ENCODE peak calls at places on chromosome 14, in seven cellular contexts. One of them, this sample, is unnamed.

GRCh38 chr14:104636131-104636530 is 31.6 kb upstream of the TMEM179 start:
- DNase-seq in right atrium auricular region: no peak
- DNase-seq in PC-9: no peak
- DNase-seq in neural progenitor cell: no peak
- DNase-seq in tibial artery: no peak
- DNase-seq in dorsolateral prefrontal cortex: no peak
- DNase-seq in astrocyte: no peak
- DNase-seq in this sample: no peak

GRCh38 chr14:89382487-89383170 is 34.4 kb downstream of the FOXN3 start:
- DNase-seq in right atrium auricular region: peak; percentile 36
- DNase-seq in PC-9: no peak
- DNase-seq in neural progenitor cell: no peak
- DNase-seq in tibial artery: no peak
- DNase-seq in dorsolateral prefrontal cortex: no peak
- DNase-seq in astrocyte: no peak
- DNase-seq in this sample: no peak

GRCh38 chr14:94540031-94540794 is 21.0 kb upstream of the SERPINA4 start:
- DNase-seq in right atrium auricular region: peak; percentile 56
- DNase-seq in PC-9: no peak
- DNase-seq in neural progenitor cell: peak; percentile 19
- DNase-seq in tibial artery: no peak
- DNase-seq in dorsolateral prefrontal cortex: no peak
- DNase-seq in astrocyte: no peak
- DNase-seq in this sample: no peak

GRCh38 chr14:105842105-105842504 is 315.7 kb downstream of the TMEM121 start:
- DNase-seq in right atrium auricular region: no peak
- DNase-seq in PC-9: no peak
- DNase-seq in neural progenitor cell: no peak
- DNase-seq in tibial artery: no peak
- DNase-seq in dorsolateral prefrontal cortex: no peak
- DNase-seq in astrocyte: no peak
- DNase-seq in this sample: no peak

GRCh38 chr14:54660712-54661111 is 93.8 kb downstream of the SAMD4A start:
- DNase-seq in right atrium auricular region: no peak
- DNase-seq in PC-9: no peak
- DNase-seq in neural progenitor cell: no peak
- DNase-seq in tibial artery: no peak
- DNase-seq in dorsolateral prefrontal cortex: no peak
- DNase-seq in astrocyte: no peak
- DNase-seq in this sample: no peak

GRCh38 chr14:20247651-20248246 is 8.7 kb downstream of the OR11H4 start:
- DNase-seq in right atrium auricular region: no peak
- DNase-seq in PC-9: peak; percentile 35
- DNase-seq in neural progenitor cell: no peak
- DNase-seq in tibial artery: no peak
- DNase-seq in dorsolateral prefrontal cortex: no peak
- DNase-seq in astrocyte: no peak
- DNase-seq in this sample: peak; percentile 33

GRCh38 chr14:105076805-105077648 is 11.8 kb upstream of the GPR132 start:
- DNase-seq in right atrium auricular region: no peak
- DNase-seq in PC-9: no peak
- DNase-seq in neural progenitor cell: no peak
- DNase-seq in tibial artery: no peak
- DNase-seq in dorsolateral prefrontal cortex: no peak
- DNase-seq in astrocyte: no peak
- DNase-seq in this sample: no peak

GRCh38 chr14:76924363-76925151 is 98.3 kb downstream of the LRRC74A start:
- DNase-seq in right atrium auricular region: no peak
- DNase-seq in PC-9: no peak
- DNase-seq in neural progenitor cell: peak; percentile 83
- DNase-seq in tibial artery: no peak
- DNase-seq in dorsolateral prefrontal cortex: peak; percentile 57
- DNase-seq in astrocyte: no peak
- DNase-seq in this sample: no peak

GRCh38 chr14:104164512-104164911 is 26.1 kb downstream of the KIF26A start:
- DNase-seq in right atrium auricular region: no peak
- DNase-seq in PC-9: no peak
- DNase-seq in neural progenitor cell: no peak
- DNase-seq in tibial artery: no peak
- DNase-seq in dorsolateral prefrontal cortex: no peak
- DNase-seq in astrocyte: no peak
- DNase-seq in this sample: no peak

GRCh38 chr14:29709490-29709889 is 218.2 kb downstream of the PRKD1 start:
- DNase-seq in right atrium auricular region: no peak
- DNase-seq in PC-9: no peak
- DNase-seq in neural progenitor cell: no peak
- DNase-seq in tibial artery: no peak
- DNase-seq in dorsolateral prefrontal cortex: no peak
- DNase-seq in astrocyte: no peak
- DNase-seq in this sample: no peak

GRCh38 chr14:66944872-66945271 is 244.4 kb upstream of the GARIN2 start:
- DNase-seq in right atrium auricular region: no peak
- DNase-seq in PC-9: no peak
- DNase-seq in neural progenitor cell: peak; percentile 35
- DNase-seq in tibial artery: no peak
- DNase-seq in dorsolateral prefrontal cortex: no peak
- DNase-seq in astrocyte: peak; percentile 48
- DNase-seq in this sample: no peak

GRCh38 chr14:67994561-67994960 is 175.0 kb downstream of the RAD51B start:
- DNase-seq in right atrium auricular region: no peak
- DNase-seq in PC-9: no peak
- DNase-seq in neural progenitor cell: no peak
- DNase-seq in tibial artery: no peak
- DNase-seq in dorsolateral prefrontal cortex: no peak
- DNase-seq in astrocyte: peak; percentile 46
- DNase-seq in this sample: no peak

GRCh38 chr14:61184117-61184516 is 97.0 kb downstream of the TMEM30B start:
- DNase-seq in right atrium auricular region: no peak
- DNase-seq in PC-9: no peak
- DNase-seq in neural progenitor cell: no peak
- DNase-seq in tibial artery: no peak
- DNase-seq in dorsolateral prefrontal cortex: no peak
- DNase-seq in astrocyte: peak; percentile 95
- DNase-seq in this sample: peak; percentile 33

GRCh38 chr14:96167224-96168148 is 37.2 kb upstream of the BDKRB2 start:
- DNase-seq in right atrium auricular region: peak; percentile 53
- DNase-seq in PC-9: peak; percentile 84
- DNase-seq in neural progenitor cell: no peak
- DNase-seq in tibial artery: no peak
- DNase-seq in dorsolateral prefrontal cortex: no peak
- DNase-seq in astrocyte: peak; percentile 71
- DNase-seq in this sample: peak; percentile 72

GRCh38 chr14:77275855-77276153 is 4.8 kb upstream of the NGB start:
- DNase-seq in right atrium auricular region: no peak
- DNase-seq in PC-9: no peak
- DNase-seq in neural progenitor cell: no peak
- DNase-seq in tibial artery: no peak
- DNase-seq in dorsolateral prefrontal cortex: no peak
- DNase-seq in astrocyte: no peak
- DNase-seq in this sample: no peak

GRCh38 chr14:49999826-50000214 is 106.9 kb downstream of the ARF6 start:
- DNase-seq in right atrium auricular region: no peak
- DNase-seq in PC-9: no peak
- DNase-seq in neural progenitor cell: no peak
- DNase-seq in tibial artery: no peak
- DNase-seq in dorsolateral prefrontal cortex: no peak
- DNase-seq in astrocyte: no peak
- DNase-seq in this sample: no peak

GRCh38 chr14:24139272-24139934 is 2.0 kb downstream of the EMC9 start:
- DNase-seq in right atrium auricular region: no peak
- DNase-seq in PC-9: no peak
- DNase-seq in neural progenitor cell: no peak
- DNase-seq in tibial artery: no peak
- DNase-seq in dorsolateral prefrontal cortex: no peak
- DNase-seq in astrocyte: no peak
- DNase-seq in this sample: no peak

GRCh38 chr14:61379639-61380184 is 58.3 kb downstream of the PRKCH start:
- DNase-seq in right atrium auricular region: no peak
- DNase-seq in PC-9: no peak
- DNase-seq in neural progenitor cell: no peak
- DNase-seq in tibial artery: no peak
- DNase-seq in dorsolateral prefrontal cortex: no peak
- DNase-seq in astrocyte: no peak
- DNase-seq in this sample: no peak

GRCh38 chr14:64095620-64096019 is 198.6 kb downstream of the ESR2 start:
- DNase-seq in right atrium auricular region: no peak
- DNase-seq in PC-9: no peak
- DNase-seq in neural progenitor cell: no peak
- DNase-seq in tibial artery: no peak
- DNase-seq in dorsolateral prefrontal cortex: no peak
- DNase-seq in astrocyte: peak; percentile 61
- DNase-seq in this sample: no peak

GRCh38 chr14:93115920-93116675 is at the start of gene ITPK1:
- DNase-seq in right atrium auricular region: no peak
- DNase-seq in PC-9: no peak
- DNase-seq in neural progenitor cell: peak; percentile 92
- DNase-seq in tibial artery: peak; percentile 34
- DNase-seq in dorsolateral prefrontal cortex: peak; percentile 38
- DNase-seq in astrocyte: no peak
- DNase-seq in this sample: peak; percentile 54

GRCh38 chr14:42556551-42556950 is 949.9 kb downstream of the LRFN5 start:
- DNase-seq in right atrium auricular region: no peak
- DNase-seq in PC-9: no peak
- DNase-seq in neural progenitor cell: no peak
- DNase-seq in tibial artery: no peak
- DNase-seq in dorsolateral prefrontal cortex: no peak
- DNase-seq in astrocyte: no peak
- DNase-seq in this sample: no peak

GRCh38 chr14:96016761-96017160 is 22.4 kb upstream of the C14orf132 start:
- DNase-seq in right atrium auricular region: no peak
- DNase-seq in PC-9: no peak
- DNase-seq in neural progenitor cell: peak; percentile 67
- DNase-seq in tibial artery: no peak
- DNase-seq in dorsolateral prefrontal cortex: no peak
- DNase-seq in astrocyte: no peak
- DNase-seq in this sample: no peak

GRCh38 chr14:104810316-104810715 is 9.4 kb downstream of the ZBTB42 start:
- DNase-seq in right atrium auricular region: no peak
- DNase-seq in PC-9: no peak
- DNase-seq in neural progenitor cell: no peak
- DNase-seq in tibial artery: no peak
- DNase-seq in dorsolateral prefrontal cortex: no peak
- DNase-seq in astrocyte: no peak
- DNase-seq in this sample: no peak

GRCh38 chr14:89417469-89418225 is 614 bp upstream of the FOXN3 start:
- DNase-seq in right atrium auricular region: peak; percentile 73
- DNase-seq in PC-9: no peak
- DNase-seq in neural progenitor cell: peak; percentile 57
- DNase-seq in tibial artery: peak; percentile 63
- DNase-seq in dorsolateral prefrontal cortex: peak; percentile 28
- DNase-seq in astrocyte: peak; percentile 35
- DNase-seq in this sample: no peak

DNA sequence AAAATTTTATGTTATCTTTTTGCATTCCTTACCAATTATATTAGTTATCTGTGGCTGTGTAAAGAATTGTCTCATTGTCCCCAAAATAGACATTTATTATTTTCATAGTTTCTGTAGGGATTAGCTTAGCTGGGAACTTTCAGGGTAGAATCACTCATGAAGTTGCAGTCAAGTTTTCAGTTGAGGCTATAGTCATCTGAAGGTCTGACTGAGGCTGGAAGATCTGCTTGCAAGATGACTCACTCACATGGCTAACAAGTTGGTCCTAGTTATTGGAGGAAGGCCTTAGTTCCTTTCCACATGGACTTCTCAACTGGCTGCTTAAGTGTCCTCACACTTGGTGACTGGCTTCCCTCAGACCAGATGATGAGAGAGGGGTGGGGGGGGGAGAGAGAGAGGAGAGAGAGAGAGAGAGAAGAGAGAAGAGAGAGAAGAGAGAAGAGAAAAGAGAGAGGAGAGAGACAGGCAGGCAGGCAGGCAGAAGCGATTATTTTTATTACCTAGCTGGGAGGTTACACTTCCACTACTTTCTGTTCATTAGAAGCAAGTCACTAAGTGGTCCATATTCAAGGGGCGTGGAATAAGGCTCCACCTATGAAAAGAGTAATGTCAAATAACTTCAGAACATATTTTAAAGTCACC is 6.4 kb downstream of the AP5M1 start:
- DNase-seq in right atrium auricular region: no peak
- DNase-seq in PC-9: no peak
- DNase-seq in neural progenitor cell: no peak
- DNase-seq in tibial artery: no peak
- DNase-seq in dorsolateral prefrontal cortex: no peak
- DNase-seq in astrocyte: peak; percentile 30
- DNase-seq in this sample: no peak
- TF ChIP-seq CTCF in right atrium auricular region: no peak
- TF ChIP-seq CTCF in PC-9: no peak
- TF ChIP-seq CTCF in neural progenitor cell: no peak
- TF ChIP-seq CTCF in tibial artery: no peak
- TF ChIP-seq CTCF in dorsolateral prefrontal cortex: no peak
- TF ChIP-seq CTCF in astrocyte: no peak
- TF ChIP-seq CTCF in this sample: no peak

DNA sequence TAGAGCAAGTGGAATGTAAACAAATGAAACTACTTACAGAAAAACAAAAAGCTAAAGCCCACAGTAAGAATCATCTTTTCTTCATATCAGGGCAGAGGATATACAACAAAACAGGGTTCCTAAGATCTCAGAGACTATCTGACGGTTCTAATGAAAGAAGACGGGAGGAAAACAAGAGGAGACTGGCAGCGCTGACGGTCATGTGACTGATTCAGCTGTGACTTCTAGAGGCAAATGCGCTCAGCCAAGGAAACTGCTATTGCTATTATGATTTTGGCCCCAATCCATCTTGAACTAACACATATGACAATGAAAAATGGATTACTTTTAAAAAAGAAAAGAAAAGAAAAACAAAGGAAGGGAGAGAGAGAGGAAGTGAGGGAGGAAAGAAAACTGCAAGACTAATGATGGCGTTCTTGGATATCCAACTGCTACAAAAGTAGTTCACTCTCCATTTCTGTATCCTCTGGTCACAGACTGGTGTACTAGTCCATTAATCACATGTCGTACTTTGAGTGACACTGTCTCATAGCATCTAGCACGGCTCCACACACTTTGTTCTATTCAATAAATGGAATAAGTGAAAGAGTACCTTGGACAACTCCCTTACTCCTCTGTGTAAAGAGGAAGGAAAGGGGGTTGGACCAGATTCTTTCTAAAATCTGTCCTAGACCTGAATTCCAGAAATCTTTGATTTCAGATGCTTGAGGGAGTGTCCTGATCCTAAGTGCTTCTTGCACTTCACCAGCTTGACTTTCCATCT is 119.3 kb downstream of the DAD1 start:
- DNase-seq in right atrium auricular region: no peak
- DNase-seq in PC-9: no peak
- DNase-seq in neural progenitor cell: no peak
- DNase-seq in tibial artery: no peak
- DNase-seq in dorsolateral prefrontal cortex: peak; percentile 28
- DNase-seq in astrocyte: no peak
- DNase-seq in this sample: no peak
- H3K27ac ChIP-seq in right atrium auricular region: no peak overlapping the region
- H3K27ac ChIP-seq in PC-9: no peak overlapping the region
- H3K27ac ChIP-seq in neural progenitor cell: no peak overlapping the region
- H3K27ac ChIP-seq in tibial artery: no peak overlapping the region
- H3K27ac ChIP-seq in dorsolateral prefrontal cortex: no peak overlapping the region
- H3K27ac ChIP-seq in astrocyte: no peak overlapping the region
- H3K27ac ChIP-seq in this sample: no peak overlapping the region

GRCh38 chr14:101228949-101229541 is 325.5 kb upstream of the RTL1 start:
- DNase-seq in right atrium auricular region: peak; percentile 44
- DNase-seq in PC-9: no peak
- DNase-seq in neural progenitor cell: no peak
- DNase-seq in tibial artery: no peak
- DNase-seq in dorsolateral prefrontal cortex: no peak
- DNase-seq in astrocyte: no peak
- DNase-seq in this sample: no peak
- TF ChIP-seq CTCF in right atrium auricular region: no peak
- TF ChIP-seq CTCF in PC-9: no peak
- TF ChIP-seq CTCF in neural progenitor cell: no peak
- TF ChIP-seq CTCF in tibial artery: no peak
- TF ChIP-seq CTCF in dorsolateral prefrontal cortex: no peak
- TF ChIP-seq CTCF in astrocyte: no peak
- TF ChIP-seq CTCF in this sample: no peak

GRCh38 chr14:32473476-32473875 is 144.4 kb downstream of the AKAP6 start:
- DNase-seq in right atrium auricular region: peak; percentile 66
- DNase-seq in PC-9: peak; percentile 93
- DNase-seq in neural progenitor cell: no peak
- DNase-seq in tibial artery: peak; percentile 26
- DNase-seq in dorsolateral prefrontal cortex: peak; percentile 12
- DNase-seq in astrocyte: peak; percentile 88
- DNase-seq in this sample: peak; percentile 94
- H3K27ac ChIP-seq in right atrium auricular region: peak overlapping the region; percentile 66
- H3K27ac ChIP-seq in PC-9: peak overlapping the region; percentile 97
- H3K27ac ChIP-seq in neural progenitor cell: no peak overlapping the region
- H3K27ac ChIP-seq in tibial artery: peak overlapping the region; percentile 55
- H3K27ac ChIP-seq in dorsolateral prefrontal cortex: peak overlapping the region; percentile 86
- H3K27ac ChIP-seq in astrocyte: peak overlapping the region; percentile 79
- H3K27ac ChIP-seq in this sample: peak overlapping the region; percentile 99